ENCODE peak calls at places on chromosome 2, in nine cellular contexts. T, A, B, M, N, O, F, V and Q are unnamed samples.

GRCh38 chr2:134773372-134774073 is 54.7 kb upstream of the TMEM163 start:
- DNase-seq in T (no peak), A (no peak), B (peak), M (no peak), N (peak), O (no peak), F (no peak), V (no peak), Q (no peak)

GRCh38 chr2:196176142-196176738 is 4.9 kb upstream of the STK17B start:
- DNase-seq in T (no peak), A (no peak), B (no peak), M (no peak), N (no peak), O (peak), F (peak), V (no peak), Q (no peak)

GRCh38 chr2:241105641-241106040 is 3.6 kb upstream of the MTERF4 start:
- DNase-seq in T (no peak), A (no peak), B (no peak), M (no peak), N (no peak), O (no peak), F (no peak), V (no peak), Q (no peak)

GRCh38 chr2:85468096-85468703 is 49.7 kb downstream of the SH2D6 start:
- DNase-seq in T (no peak), A (no peak), B (no peak), M (no peak), N (no peak), O (no peak), F (no peak), V (peak), Q (no peak)

GRCh38 chr2:217231212-217231611 is 371.3 kb upstream of the TNP1 start:
- DNase-seq in T (no peak), A (no peak), B (no peak), M (no peak), N (peak), O (no peak), F (no peak), V (peak), Q (no peak)

GRCh38 chr2:201363857-201364560 is 6.9 kb upstream of the FLACC1 start:
- DNase-seq in T (no peak), A (no peak), B (peak), M (peak), N (peak), O (peak), F (peak), V (peak), Q (no peak)

GRCh38 chr2:237156857-237157550 is 71.3 kb downstream of the COPS8 start:
- DNase-seq in T (no peak), A (no peak), B (no peak), M (no peak), N (no peak), O (no peak), F (no peak), V (no peak), Q (peak)

GRCh38 chr2:142502402-142502801 is 371.6 kb upstream of the LRP1B start:
- DNase-seq in T (no peak), A (no peak), B (no peak), M (no peak), N (no peak), O (no peak), F (no peak), V (no peak), Q (no peak)

GRCh38 chr2:67256892-67257291 is 140.2 kb upstream of the ETAA1 start:
- DNase-seq in T (no peak), A (no peak), B (no peak), M (no peak), N (peak), O (no peak), F (no peak), V (no peak), Q (no peak)

GRCh38 chr2:42999391-42999811 is 207.0 kb upstream of the HAAO start:
- DNase-seq in T (no peak), A (no peak), B (no peak), M (no peak), N (no peak), O (no peak), F (no peak), V (no peak), Q (peak)

GRCh38 chr2:140199312-140199711 is 1419.1 kb upstream of the NXPH2 start:
- DNase-seq in T (no peak), A (no peak), B (no peak), M (no peak), N (no peak), O (no peak), F (no peak), V (no peak), Q (no peak)

GRCh38 chr2:135620223-135620622 is 88.9 kb downstream of the R3HDM1 start:
- DNase-seq in T (no peak), A (no peak), B (no peak), M (no peak), N (no peak), O (no peak), F (no peak), V (no peak), Q (no peak)

GRCh38 chr2:15714609-15715008 is 122.9 kb downstream of the DDX1 start:
- DNase-seq in T (no peak), A (no peak), B (no peak), M (no peak), N (no peak), O (no peak), F (no peak), V (peak), Q (no peak)

GRCh38 chr2:127434515-127434914 is 16.3 kb downstream of the PROC start:
- DNase-seq in T (no peak), A (no peak), B (no peak), M (no peak), N (no peak), O (no peak), F (no peak), V (no peak), Q (no peak)

GRCh38 chr2:210054696-210055095 is 52.3 kb downstream of the RPE start:
- DNase-seq in T (no peak), A (no peak), B (no peak), M (no peak), N (no peak), O (no peak), F (no peak), V (no peak), Q (no peak)

GRCh38 chr2:101820519-101820918 is 123.0 kb downstream of the MAP4K4 start:
- DNase-seq in T (no peak), A (no peak), B (no peak), M (peak), N (peak), O (no peak), F (no peak), V (peak), Q (no peak)

GRCh38 chr2:230234845-230235244 is 9.3 kb downstream of the SP140 start:
- DNase-seq in T (no peak), A (no peak), B (no peak), M (no peak), N (peak), O (peak), F (no peak), V (peak), Q (no peak)

GRCh38 chr2:205700331-205701132 is 18.2 kb downstream of the NRP2 start:
- DNase-seq in T (peak), A (no peak), B (no peak), M (peak), N (peak), O (peak), F (no peak), V (peak), Q (peak)

GRCh38 chr2:220356076-220356475 is 728.6 kb downstream of the SLC4A3 start:
- DNase-seq in T (no peak), A (no peak), B (no peak), M (no peak), N (peak), O (no peak), F (no peak), V (peak), Q (no peak)

GRCh38 chr2:196066794-196067382 is 1.7 kb downstream of the DNAH7 start:
- DNase-seq in T (no peak), A (no peak), B (peak), M (peak), N (peak), O (no peak), F (peak), V (peak), Q (no peak)